ENCODE peak calls at places on chromosome 13, in four cellular contexts. W is NCI-H1436; T is AG20443; Y is naive thymus-derived CD8-positive, alpha-beta T cell. L is an unnamed sample.

GRCh38 chr13:51600703-51601102 is 16.4 kb downstream of the WDFY2 start:
- DNase-seq in W (no peak), T (no peak), Y (no peak), L (no peak)

GRCh38 chr13:29493796-29494195 is 101.7 kb downstream of the SLC7A1 start:
- DNase-seq in W (no peak), T (no peak), Y (no peak), L (no peak)

GRCh38 chr13:46369506-46370268 is 17.4 kb downstream of the RUBCNL start:
- DNase-seq in W (no peak), T (peak), Y (no peak), L (peak)

GRCh38 chr13:85528578-85529215 is 270.5 kb downstream of the SLITRK6 start:
- DNase-seq in W (no peak), T (peak), Y (no peak), L (peak)

GRCh38 chr13:101474419-101474957 is 22.0 kb downstream of the ITGBL1 start:
- DNase-seq in W (no peak), T (no peak), Y (no peak), L (peak)

GRCh38 chr13:24161980-24162517 is 1.5 kb downstream of the SPATA13 start:
- DNase-seq in W (no peak), T (no peak), Y (no peak), L (no peak)

GRCh38 chr13:76992548-76993001 is 694 bp downstream of the CLN5 start:
- DNase-seq in W (no peak), T (peak), Y (peak), L (peak)

GRCh38 chr13:99086869-99087129 is 108.9 kb upstream of the DOCK9 start:
- DNase-seq in W (no peak), T (no peak), Y (peak), L (peak)

GRCh38 chr13:99974939-99975561 is 3.5 kb upstream of the ZIC5 start:
- DNase-seq in W (no peak), T (no peak), Y (no peak), L (no peak)

GRCh38 chr13:51907040-51907732 is 45.4 kb downstream of the CCDC70 start:
- DNase-seq in W (no peak), T (no peak), Y (no peak), L (no peak)

GRCh38 chr13:110116072-110116487 is 190.9 kb downstream of the COL4A1 start:
- DNase-seq in W (no peak), T (peak), Y (peak), L (no peak)

GRCh38 chr13:98570929-98571372 is 6.0 kb downstream of the STK24 start:
- DNase-seq in W (no peak), T (no peak), Y (peak), L (peak)